ENCODE peak calls at places on chromosomes 7 and 10, in ten cellular contexts. One of them, this sample, is unnamed.

GRCh38 chr10:100562806-100563293 is 27.1 kb downstream of the HIF1AN start:
- DNase-seq in heart left ventricle: no peak
- DNase-seq in choroid plexus epithelial cell: peak; percentile 44
- DNase-seq in colonic mucosa: no peak
- DNase-seq in GM10248: no peak
- DNase-seq in CD8-positive, alpha-beta T cell: no peak
- DNase-seq in lower lobe of right lung: no peak
- DNase-seq in lower leg skin: no peak
- DNase-seq in neural crest cell: peak; percentile 14
- DNase-seq in AG09309: no peak
- DNase-seq in this sample: no peak

GRCh38 chr10:33273295-33274002 is 61.0 kb downstream of the NRP1 start:
- DNase-seq in GM10248: no peak
- DNase-seq in CD8-positive, alpha-beta T cell: no peak
- DNase-seq in colonic mucosa: peak; percentile 69
- DNase-seq in choroid plexus epithelial cell: peak; percentile 91
- DNase-seq in heart left ventricle: peak; percentile 88
- DNase-seq in AG09309: peak; percentile 99
- DNase-seq in lower lobe of right lung: peak; percentile 87
- DNase-seq in neural crest cell: no peak
- DNase-seq in lower leg skin: peak; percentile 94
- DNase-seq in this sample: no peak

GRCh38 chr7:102991540-102992214 is 78.9 kb downstream of the LRRC17 start:
- DNase-seq in colonic mucosa: peak; percentile 65
- DNase-seq in heart left ventricle: no peak
- DNase-seq in choroid plexus epithelial cell: peak; percentile 96
- DNase-seq in neural crest cell: no peak
- DNase-seq in lower leg skin: no peak
- DNase-seq in CD8-positive, alpha-beta T cell: no peak
- DNase-seq in AG09309: peak; percentile 74
- DNase-seq in lower lobe of right lung: no peak
- DNase-seq in GM10248: no peak
- DNase-seq in this sample: no peak

GRCh38 chr10:27449571-27449970 is 54.5 kb upstream of the RAB18 start:
- DNase-seq in choroid plexus epithelial cell: no peak
- DNase-seq in GM10248: no peak
- DNase-seq in AG09309: no peak
- DNase-seq in neural crest cell: no peak
- DNase-seq in lower lobe of right lung: no peak
- DNase-seq in colonic mucosa: no peak
- DNase-seq in heart left ventricle: no peak
- DNase-seq in lower leg skin: no peak
- DNase-seq in CD8-positive, alpha-beta T cell: no peak
- DNase-seq in this sample: no peak

GRCh38 chr10:119001717-119002500 is 27.6 kb upstream of the NANOS1 start:
- DNase-seq in AG09309: no peak
- DNase-seq in lower lobe of right lung: no peak
- DNase-seq in CD8-positive, alpha-beta T cell: no peak
- DNase-seq in heart left ventricle: no peak
- DNase-seq in neural crest cell: no peak
- DNase-seq in colonic mucosa: no peak
- DNase-seq in GM10248: no peak
- DNase-seq in choroid plexus epithelial cell: no peak
- DNase-seq in lower leg skin: no peak
- DNase-seq in this sample: no peak

GRCh38 chr7:115475774-115476407 is 554.0 kb downstream of the MDFIC start:
- DNase-seq in GM10248: no peak
- DNase-seq in lower leg skin: no peak
- DNase-seq in colonic mucosa: peak; percentile 23
- DNase-seq in heart left ventricle: no peak
- DNase-seq in neural crest cell: no peak
- DNase-seq in lower lobe of right lung: no peak
- DNase-seq in AG09309: no peak
- DNase-seq in CD8-positive, alpha-beta T cell: no peak
- DNase-seq in choroid plexus epithelial cell: no peak
- DNase-seq in this sample: no peak

GRCh38 chr7:46357851-46358250 is 436.8 kb upstream of the IGFBP3 start:
- DNase-seq in heart left ventricle: no peak
- DNase-seq in colonic mucosa: no peak
- DNase-seq in neural crest cell: no peak
- DNase-seq in lower lobe of right lung: no peak
- DNase-seq in GM10248: no peak
- DNase-seq in choroid plexus epithelial cell: no peak
- DNase-seq in CD8-positive, alpha-beta T cell: no peak
- DNase-seq in AG09309: no peak
- DNase-seq in lower leg skin: no peak
- DNase-seq in this sample: no peak

GRCh38 chr7:152711444-152711944 is 35.6 kb upstream of the XRCC2 start:
- DNase-seq in neural crest cell: no peak
- DNase-seq in AG09309: no peak
- DNase-seq in colonic mucosa: no peak
- DNase-seq in heart left ventricle: no peak
- DNase-seq in CD8-positive, alpha-beta T cell: no peak
- DNase-seq in lower lobe of right lung: no peak
- DNase-seq in GM10248: no peak
- DNase-seq in choroid plexus epithelial cell: no peak
- DNase-seq in lower leg skin: no peak
- DNase-seq in this sample: no peak

GRCh38 chr7:105896407-105896842 is 20.0 kb upstream of the ATXN7L1 start:
- DNase-seq in lower lobe of right lung: peak; percentile 56
- DNase-seq in colonic mucosa: peak; percentile 60
- DNase-seq in GM10248: no peak
- DNase-seq in lower leg skin: no peak
- DNase-seq in CD8-positive, alpha-beta T cell: no peak
- DNase-seq in choroid plexus epithelial cell: no peak
- DNase-seq in heart left ventricle: no peak
- DNase-seq in AG09309: no peak
- DNase-seq in neural crest cell: no peak
- DNase-seq in this sample: no peak

GRCh38 chr7:9961161-9961922 is 1012.3 kb upstream of the PHF14 start:
- DNase-seq in heart left ventricle: no peak
- DNase-seq in neural crest cell: no peak
- DNase-seq in lower leg skin: no peak
- DNase-seq in CD8-positive, alpha-beta T cell: no peak
- DNase-seq in AG09309: no peak
- DNase-seq in GM10248: no peak
- DNase-seq in lower lobe of right lung: no peak
- DNase-seq in choroid plexus epithelial cell: no peak
- DNase-seq in colonic mucosa: no peak
- DNase-seq in this sample: no peak

GRCh38 chr10:116704926-116705325 is 37.4 kb downstream of the HSPA12A start:
- DNase-seq in choroid plexus epithelial cell: no peak
- DNase-seq in CD8-positive, alpha-beta T cell: no peak
- DNase-seq in lower lobe of right lung: no peak
- DNase-seq in GM10248: no peak
- DNase-seq in heart left ventricle: no peak
- DNase-seq in AG09309: no peak
- DNase-seq in colonic mucosa: no peak
- DNase-seq in neural crest cell: no peak
- DNase-seq in lower leg skin: no peak
- DNase-seq in this sample: no peak

GRCh38 chr10:127906548-127907377 is at the start of gene PTPRE:
- DNase-seq in AG09309: no peak
- DNase-seq in heart left ventricle: peak; percentile 84
- DNase-seq in CD8-positive, alpha-beta T cell: peak; percentile 62
- DNase-seq in choroid plexus epithelial cell: peak; percentile 72
- DNase-seq in GM10248: peak; percentile 67
- DNase-seq in lower lobe of right lung: peak; percentile 89
- DNase-seq in colonic mucosa: peak; percentile 79
- DNase-seq in neural crest cell: peak; percentile 66
- DNase-seq in lower leg skin: peak; percentile 90
- DNase-seq in this sample: peak; percentile 85

GRCh38 chr10:26806557-26806956 is 54.2 kb downstream of the ABI1 start:
- DNase-seq in AG09309: no peak
- DNase-seq in GM10248: no peak
- DNase-seq in lower leg skin: no peak
- DNase-seq in heart left ventricle: no peak
- DNase-seq in lower lobe of right lung: no peak
- DNase-seq in neural crest cell: no peak
- DNase-seq in CD8-positive, alpha-beta T cell: no peak
- DNase-seq in choroid plexus epithelial cell: no peak
- DNase-seq in colonic mucosa: no peak
- DNase-seq in this sample: no peak

GRCh38 chr7:32890010-32890552 is 1.5 kb downstream of the KBTBD2 start:
- DNase-seq in colonic mucosa: no peak
- DNase-seq in choroid plexus epithelial cell: peak; percentile 78
- DNase-seq in lower leg skin: no peak
- DNase-seq in CD8-positive, alpha-beta T cell: no peak
- DNase-seq in heart left ventricle: no peak
- DNase-seq in AG09309: no peak
- DNase-seq in neural crest cell: no peak
- DNase-seq in GM10248: no peak
- DNase-seq in lower lobe of right lung: no peak
- DNase-seq in this sample: no peak

GRCh38 chr7:128120976-128121490 is 89.8 kb upstream of the LRRC4 start:
- DNase-seq in lower lobe of right lung: no peak
- DNase-seq in neural crest cell: no peak
- DNase-seq in AG09309: no peak
- DNase-seq in colonic mucosa: no peak
- DNase-seq in choroid plexus epithelial cell: no peak
- DNase-seq in heart left ventricle: no peak
- DNase-seq in GM10248: no peak
- DNase-seq in lower leg skin: no peak
- DNase-seq in CD8-positive, alpha-beta T cell: no peak
- DNase-seq in this sample: no peak

GRCh38 chr7:128122577-128123290 is 91.5 kb upstream of the LRRC4 start:
- DNase-seq in GM10248: no peak
- DNase-seq in choroid plexus epithelial cell: peak; percentile 26
- DNase-seq in lower leg skin: no peak
- DNase-seq in heart left ventricle: no peak
- DNase-seq in CD8-positive, alpha-beta T cell: no peak
- DNase-seq in colonic mucosa: no peak
- DNase-seq in neural crest cell: no peak
- DNase-seq in AG09309: no peak
- DNase-seq in lower lobe of right lung: no peak
- DNase-seq in this sample: no peak

GRCh38 chr7:128121731-128122576 is 90.7 kb upstream of the LRRC4 start:
- DNase-seq in heart left ventricle: peak; percentile 42
- DNase-seq in lower leg skin: no peak
- DNase-seq in lower lobe of right lung: peak; percentile 59
- DNase-seq in neural crest cell: no peak
- DNase-seq in AG09309: no peak
- DNase-seq in GM10248: no peak
- DNase-seq in CD8-positive, alpha-beta T cell: no peak
- DNase-seq in choroid plexus epithelial cell: peak; percentile 26
- DNase-seq in colonic mucosa: no peak
- DNase-seq in this sample: no peak

GRCh38 chr7:128124786-128125185 is 93.5 kb upstream of the LRRC4 start:
- DNase-seq in CD8-positive, alpha-beta T cell: no peak
- DNase-seq in choroid plexus epithelial cell: no peak
- DNase-seq in AG09309: no peak
- DNase-seq in colonic mucosa: no peak
- DNase-seq in lower leg skin: no peak
- DNase-seq in neural crest cell: no peak
- DNase-seq in lower lobe of right lung: no peak
- DNase-seq in heart left ventricle: no peak
- DNase-seq in GM10248: no peak
- DNase-seq in this sample: no peak

GRCh38 chr7:128123291-128124037 is 92.2 kb upstream of the LRRC4 start:
- DNase-seq in choroid plexus epithelial cell: no peak
- DNase-seq in lower lobe of right lung: no peak
- DNase-seq in CD8-positive, alpha-beta T cell: no peak
- DNase-seq in lower leg skin: no peak
- DNase-seq in AG09309: no peak
- DNase-seq in heart left ventricle: no peak
- DNase-seq in colonic mucosa: no peak
- DNase-seq in neural crest cell: no peak
- DNase-seq in GM10248: no peak
- DNase-seq in this sample: no peak
- TF ChIP-seq CTCF in choroid plexus epithelial cell: no peak
- TF ChIP-seq CTCF in lower lobe of right lung: no peak
- TF ChIP-seq CTCF in CD8-positive, alpha-beta T cell: no peak
- TF ChIP-seq CTCF in lower leg skin: no peak
- TF ChIP-seq CTCF in AG09309: no peak
- TF ChIP-seq CTCF in heart left ventricle: no peak
- TF ChIP-seq CTCF in colonic mucosa: no peak
- TF ChIP-seq CTCF in neural crest cell: no peak
- TF ChIP-seq CTCF in GM10248: no peak
- TF ChIP-seq CTCF in this sample: no peak

GRCh38 chr7:138865843-138866242 is 67.8 kb upstream of the ATP6V0A4 start:
- DNase-seq in GM10248: peak; percentile 51
- DNase-seq in CD8-positive, alpha-beta T cell: peak; percentile 47
- DNase-seq in AG09309: no peak
- DNase-seq in colonic mucosa: no peak
- DNase-seq in choroid plexus epithelial cell: peak; percentile 46
- DNase-seq in neural crest cell: no peak
- DNase-seq in heart left ventricle: no peak
- DNase-seq in lower lobe of right lung: no peak
- DNase-seq in lower leg skin: no peak
- DNase-seq in this sample: no peak
- TF ChIP-seq CTCF in GM10248: peak; percentile 47
- TF ChIP-seq CTCF in CD8-positive, alpha-beta T cell: peak; percentile 52
- TF ChIP-seq CTCF in AG09309: peak; percentile 26
- TF ChIP-seq CTCF in colonic mucosa: no peak
- TF ChIP-seq CTCF in choroid plexus epithelial cell: peak; percentile 70
- TF ChIP-seq CTCF in neural crest cell: no peak
- TF ChIP-seq CTCF in heart left ventricle: no peak
- TF ChIP-seq CTCF in lower lobe of right lung: peak; percentile 24
- TF ChIP-seq CTCF in lower leg skin: no peak
- TF ChIP-seq CTCF in this sample: no peak

GRCh38 chr7:81447351-81447952 is 322.4 kb downstream of the HGF start:
- DNase-seq in AG09309: peak; percentile 41
- DNase-seq in GM10248: no peak
- DNase-seq in colonic mucosa: peak; percentile 48
- DNase-seq in lower lobe of right lung: no peak
- DNase-seq in neural crest cell: no peak
- DNase-seq in choroid plexus epithelial cell: peak; percentile 89
- DNase-seq in heart left ventricle: no peak
- DNase-seq in lower leg skin: no peak
- DNase-seq in CD8-positive, alpha-beta T cell: no peak
- DNase-seq in this sample: no peak
- TF ChIP-seq CTCF in AG09309: peak; percentile 60
- TF ChIP-seq CTCF in GM10248: peak; percentile 6
- TF ChIP-seq CTCF in colonic mucosa: peak; percentile 25
- TF ChIP-seq CTCF in lower lobe of right lung: peak; percentile 21
- TF ChIP-seq CTCF in neural crest cell: peak; percentile 72
- TF ChIP-seq CTCF in choroid plexus epithelial cell: peak; percentile 74
- TF ChIP-seq CTCF in heart left ventricle: peak; percentile 37
- TF ChIP-seq CTCF in lower leg skin: no peak
- TF ChIP-seq CTCF in CD8-positive, alpha-beta T cell: no peak
- TF ChIP-seq CTCF in this sample: peak; percentile 30

DNA sequence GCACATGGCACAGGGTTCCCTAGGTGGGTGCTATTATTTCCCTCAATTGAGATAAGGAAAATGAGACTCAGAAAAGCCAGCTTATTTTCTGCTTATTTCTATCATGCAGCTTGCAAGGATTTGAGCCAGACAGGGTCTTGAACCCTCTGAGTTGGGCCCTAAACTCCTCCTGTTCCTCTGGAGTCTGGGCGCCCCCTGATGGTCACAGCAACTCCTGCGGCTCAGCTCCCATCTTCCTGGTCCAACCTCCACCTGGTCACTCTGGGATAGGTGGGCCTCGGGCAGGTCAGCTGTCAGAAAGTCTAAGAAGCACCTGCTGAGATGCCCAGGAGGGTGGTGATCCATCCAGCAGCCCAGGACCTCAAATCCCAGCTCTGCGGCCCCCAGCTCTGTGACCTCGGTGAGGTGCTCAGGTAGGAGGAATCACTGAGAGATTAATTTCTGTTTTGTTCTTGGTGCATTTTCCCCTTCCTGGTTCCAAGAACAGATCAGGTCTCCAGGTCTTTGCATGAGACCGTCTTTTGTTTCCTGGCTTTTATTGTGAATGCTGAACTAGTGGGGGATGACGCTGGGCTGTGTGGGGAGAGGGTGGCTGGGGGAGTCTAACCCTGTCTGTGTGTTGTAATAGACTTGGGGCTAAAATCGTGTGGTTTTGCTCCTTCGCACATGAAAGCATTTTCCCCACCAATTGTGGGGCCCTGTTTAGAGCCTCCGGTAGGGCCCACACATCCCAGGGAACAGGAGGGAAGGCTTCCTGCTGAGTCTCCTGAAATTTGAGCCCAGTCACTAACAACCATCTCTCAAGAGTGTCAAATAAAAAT is 32.8 kb downstream of the TMEM130 start:
- DNase-seq in neural crest cell: peak; percentile 52
- DNase-seq in heart left ventricle: peak; percentile 32
- DNase-seq in choroid plexus epithelial cell: peak; percentile 52
- DNase-seq in lower lobe of right lung: no peak
- DNase-seq in GM10248: peak; percentile 59
- DNase-seq in lower leg skin: no peak
- DNase-seq in CD8-positive, alpha-beta T cell: no peak
- DNase-seq in colonic mucosa: peak; percentile 33
- DNase-seq in AG09309: no peak
- DNase-seq in this sample: peak; percentile 64
- TF ChIP-seq CTCF in neural crest cell: peak; percentile 77
- TF ChIP-seq CTCF in heart left ventricle: peak; percentile 60
- TF ChIP-seq CTCF in choroid plexus epithelial cell: peak; percentile 83
- TF ChIP-seq CTCF in lower lobe of right lung: peak; percentile 42
- TF ChIP-seq CTCF in GM10248: peak; percentile 67
- TF ChIP-seq CTCF in lower leg skin: no peak
- TF ChIP-seq CTCF in CD8-positive, alpha-beta T cell: peak; percentile 28
- TF ChIP-seq CTCF in colonic mucosa: peak; percentile 47
- TF ChIP-seq CTCF in AG09309: peak; percentile 78
- TF ChIP-seq CTCF in this sample: peak; percentile 47